ENCODE peak calls at places on chromosomes 12 and 14, in ten cellular contexts. J is heart left ventricle, H is A549, M is ovary, I is sigmoid colon, E is endothelial cell of umbilical vein, P is IMR-90, C is thyroid gland, L is right lobe of liver, F is spleen. V is an unnamed sample.

GRCh38 chr12:108459106-108459505 is 56.0 kb upstream of the FICD start:
- DNase-seq in J (no peak), L (no peak), P (no peak), F (no peak), C (no peak), M (no peak), E (no peak), H (no peak), I (no peak), V (no peak)

GRCh38 chr14:90853116-90853515 is 36.9 kb upstream of the TTC7B start:
- DNase-seq in I (no peak), J (no peak), M (no peak), P (no peak), H (no peak), C (no peak), F (no peak), L (no peak), E (no peak), V (no peak)

GRCh38 chr12:47795814-47796411 is 22.9 kb downstream of the SLC48A1 start:
- DNase-seq in L (no peak), E (no peak), C (no peak), J (no peak), P (no peak), F (no peak), I (no peak), M (no peak), H (no peak), V (no peak)

GRCh38 chr12:68106160-68106559 is 53.4 kb downstream of the IFNG start:
- DNase-seq in L (no peak), P (no peak), J (no peak), M (no peak), F (no peak), H (no peak), E (no peak), I (no peak), C (no peak), V (no peak)

GRCh38 chr12:103468837-103469236 is 26.9 kb downstream of the C12orf42 start:
- DNase-seq in M (no peak), P (no peak), E (no peak), L (no peak), C (no peak), H (no peak), I (no peak), F (peak; percentile 57), J (no peak), V (no peak)

GRCh38 chr12:12975322-12976077 is 23.5 kb upstream of the GPRC5D start:
- DNase-seq in F (no peak), E (peak; percentile 69), J (no peak), L (no peak), H (peak; percentile 64), P (peak; percentile 59), I (no peak), C (peak; percentile 40), M (no peak), V (no peak)

GRCh38 chr12:76180401-76181277 is 96.2 kb upstream of the NAP1L1 start:
- DNase-seq in J (no peak), L (no peak), H (peak; percentile 16), F (no peak), C (no peak), M (no peak), P (no peak), E (no peak), I (no peak), V (no peak)

GRCh38 chr14:70896981-70897380 is 10.3 kb upstream of the PCNX1 start:
- DNase-seq in J (no peak), H (no peak), I (no peak), E (no peak), P (no peak), C (no peak), L (no peak), F (no peak), M (no peak), V (no peak)

GRCh38 chr14:23117371-23118020 is 1.6 kb downstream of the CEBPE start:
- DNase-seq in H (no peak), I (peak; percentile 42), C (peak; percentile 55), M (no peak), P (no peak), J (no peak), L (no peak), E (no peak), F (peak; percentile 76), V (no peak)

GRCh38 chr12:52687527-52688385 is 7.5 kb upstream of the KRT1 start:
- DNase-seq in E (no peak), M (no peak), F (peak; percentile 42), H (peak; percentile 11), C (no peak), L (no peak), J (no peak), P (no peak), I (no peak), V (no peak)

GRCh38 chr12:76024942-76025600 is 6.5 kb downstream of the PHLDA1 start:
- DNase-seq in L (no peak), I (no peak), E (peak; percentile 42), C (no peak), J (no peak), P (peak; percentile 90), H (peak; percentile 81), M (no peak), F (no peak), V (no peak)

GRCh38 chr12:89051065-89051677 is 301.1 kb downstream of the DUSP6 start:
- DNase-seq in E (peak; percentile 88), M (no peak), F (no peak), H (peak; percentile 74), I (no peak), J (peak; percentile 15), L (no peak), C (no peak), P (peak; percentile 78), V (peak; percentile 26)

GRCh38 chr14:102505775-102506598 is 3.6 kb downstream of the ANKRD9 start:
- DNase-seq in P (no peak), H (no peak), M (no peak), E (no peak), F (no peak), I (no peak), L (no peak), J (no peak), C (no peak), V (no peak)

GRCh38 chr14:102504951-102505600 is 4.5 kb downstream of the ANKRD9 start:
- DNase-seq in H (no peak), I (no peak), C (no peak), L (no peak), E (no peak), F (no peak), P (no peak), J (no peak), M (no peak), V (no peak)

GRCh38 chr14:102503576-102504224 is 5.9 kb downstream of the ANKRD9 start:
- DNase-seq in H (no peak), I (no peak), C (no peak), L (no peak), E (peak; percentile 66), P (no peak), J (no peak), F (no peak), M (no peak), V (no peak)

GRCh38 chr14:102502571-102502970 is 7.0 kb downstream of the ANKRD9 start:
- DNase-seq in M (no peak), H (no peak), P (no peak), C (no peak), I (no peak), E (no peak), F (no peak), J (no peak), L (no peak), V (no peak)

DNA sequence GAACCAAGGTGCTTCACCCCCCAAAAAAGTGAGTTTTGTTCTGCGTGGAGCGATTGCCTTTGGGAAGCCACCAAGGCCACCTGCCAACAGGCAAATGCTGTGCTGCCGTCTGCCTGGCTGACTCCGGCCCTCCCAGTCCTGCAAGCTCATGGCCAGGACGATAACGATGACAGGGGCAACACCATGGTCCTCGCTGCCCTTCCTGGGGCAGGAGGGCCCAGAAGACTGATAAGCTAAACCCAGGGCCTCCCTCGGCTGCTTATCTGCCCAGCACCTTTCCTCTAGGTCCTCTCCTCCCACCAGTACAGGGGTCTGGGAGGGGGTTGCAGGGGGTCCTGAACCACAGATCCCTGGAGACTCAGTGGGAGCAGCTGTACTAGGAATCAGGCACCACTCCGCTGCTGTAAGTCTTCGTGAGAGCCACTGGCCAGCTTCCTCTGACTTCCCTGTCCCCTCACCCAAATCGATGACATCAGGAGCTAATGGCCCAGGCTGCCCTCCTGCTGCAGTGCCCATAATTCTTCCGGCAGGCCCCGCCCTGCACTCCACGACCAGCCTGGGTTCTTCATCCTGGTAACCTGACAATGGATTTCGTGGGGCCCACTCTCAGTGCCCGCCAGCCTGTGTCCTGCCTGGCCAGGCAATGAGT is 5.2 kb downstream of the ANKRD9 start:
- DNase-seq in P (no peak), H (no peak), E (no peak), L (no peak), J (no peak), I (no peak), M (no peak), C (no peak), F (no peak), V (no peak)
- TF ChIP-seq POLR2A in P (no peak), H (no peak), E (no peak), L (no peak), J (no peak), I (no peak), M (no peak), C (no peak), F (no peak), V (no peak)

GRCh38 chr14:77663289-77663688 is 44.5 kb downstream of the ALKBH1 start:
- DNase-seq in C (no peak), E (peak; percentile 18), M (no peak), P (peak; percentile 38), J (peak; percentile 24), I (no peak), L (no peak), H (no peak), F (no peak), V (no peak)
- H3K27ac ChIP-seq in C (no peak overlapping the region), E (no peak overlapping the region), M (no peak overlapping the region), P (no peak overlapping the region), J (peak overlapping the region; percentile 82), I (no peak overlapping the region), L (no peak overlapping the region), H (no peak overlapping the region), F (no peak overlapping the region), V (no peak overlapping the region)

GRCh38 chr14:74596747-74597456 is 15.1 kb downstream of the LTBP2 start:
- DNase-seq in L (no peak), H (no peak), I (no peak), E (no peak), J (no peak), C (peak; percentile 84), P (peak; percentile 94), M (peak; percentile 68), F (no peak), V (no peak)
- H3K4me1 ChIP-seq in L (no peaks in the 10 kb centered on the region), H (no peaks in the 10 kb centered on the region), I (peaks cover 35% of the 10 kb centered on the region), E (peaks cover 29% of the 10 kb centered on the region), J (peaks cover 82% of the 10 kb centered on the region), C (peaks cover 71% of the 10 kb centered on the region), P (peaks cover 62% of the 10 kb centered on the region), M (peaks cover 65% of the 10 kb centered on the region), F (peaks cover 26% of the 10 kb centered on the region), V (peaks cover 25% of the 10 kb centered on the region)

DNA sequence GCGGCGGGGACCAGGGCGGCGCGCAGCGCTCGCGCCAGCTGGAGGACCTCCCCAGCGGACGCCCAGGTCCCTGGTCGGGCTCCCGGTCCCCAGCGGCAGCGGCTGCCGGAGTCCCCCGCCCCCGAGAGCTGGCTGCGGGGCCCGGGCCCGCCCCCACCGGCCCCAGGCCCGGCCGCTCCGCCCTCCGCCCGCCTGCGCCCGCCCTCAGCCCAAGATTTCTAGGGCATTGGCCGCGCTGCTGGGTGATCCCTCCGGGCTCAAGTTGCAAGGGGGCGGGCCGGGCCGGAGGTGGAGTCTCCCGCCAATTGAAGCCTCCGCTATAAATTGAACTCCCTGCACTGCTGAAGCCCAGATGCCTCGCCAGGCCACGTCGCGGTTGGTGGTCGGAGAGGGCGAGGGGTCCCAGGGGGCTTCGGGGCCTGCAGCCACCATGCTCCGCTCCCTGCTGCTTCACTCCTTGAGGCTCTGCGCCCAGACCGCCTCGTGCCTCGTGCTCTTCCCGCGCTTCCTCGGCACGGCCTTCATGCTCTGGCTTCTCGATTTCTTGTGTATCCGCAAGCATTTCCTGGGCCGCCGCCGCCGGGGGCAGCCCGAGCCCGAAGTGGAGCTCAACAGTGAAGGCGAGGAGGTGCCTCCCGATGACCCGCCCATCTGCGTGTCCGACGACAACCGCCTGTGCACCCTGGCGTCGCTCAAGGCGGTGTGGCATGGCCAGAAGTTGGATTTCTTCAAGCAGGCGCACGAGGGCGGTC is at the start of gene DIO3:
- DNase-seq in E (no peak), C (no peak), I (no peak), F (peak; percentile 47), M (peak; percentile 71), H (no peak), J (no peak), P (no peak), L (peak; percentile 46), V (no peak)
- TF ChIP-seq POLR2A in E (no peak), C (no peak), I (no peak), F (no peak), M (no peak), H (no peak), J (no peak), P (no peak), L (no peak), V (no peak)